ENCODE peak calls at places on chromosomes 13 and 19, in eight cellular contexts. T is fibroblast of lung, L is iPS DF 6.9, G is mammary epithelial cell, E is esophagus squamous epithelium, B is tibial artery, V is Peyer's patch, D is cardiac muscle cell. R is an unnamed sample. For H3K36me3 and H3K9me3, the result is how much of the 10 kb centered on the place peaks cover.

GRCh38 chr13:114282143-114282685 is 813 bp downstream of the UPF3A start:
- DNase-seq in L (no peak), D (peak), G (peak), T (no peak), E (no peak), B (peak), V (peak), R (peak)

GRCh38 chr19:38512277-38512676 is 78.8 kb downstream of the RYR1 start:
- DNase-seq in L (no peak), G (no peak), E (no peak), D (no peak), V (no peak), B (no peak), T (no peak), R (no peak)

GRCh38 chr19:8529369-8530006 is 15.5 kb upstream of the ZNF414 start:
- DNase-seq in T (no peak), D (no peak), L (no peak), E (no peak), V (no peak), G (no peak), B (no peak), R (no peak)

GRCh38 chr13:99895999-99896695 is 75.4 kb downstream of the ZIC5 start:
- DNase-seq in D (no peak), L (no peak), T (no peak), G (no peak), B (no peak), E (no peak), V (no peak), R (no peak)

GRCh38 chr13:69306766-69307165 is 800.9 kb upstream of the ATXN8OS start:
- DNase-seq in L (no peak), G (no peak), E (no peak), B (no peak), T (no peak), D (no peak), V (no peak), R (no peak)

GRCh38 chr13:24215732-24216131 is 55.2 kb downstream of the SPATA13 start:
- DNase-seq in V (no peak), B (peak), D (no peak), T (peak), E (no peak), G (no peak), L (no peak), R (peak)

GRCh38 chr19:10137751-10138682 is 18.3 kb upstream of the EIF3G start:
- DNase-seq in V (no peak), L (no peak), D (no peak), T (no peak), E (no peak), B (no peak), G (no peak), R (no peak)

GRCh38 chr13:48564046-48564445 is 31.2 kb upstream of the RCBTB2 start:
- DNase-seq in T (no peak), B (no peak), E (no peak), G (no peak), D (no peak), L (no peak), V (no peak), R (no peak)

GRCh38 chr13:86087241-86087640 is 288.0 kb upstream of the SLITRK6 start:
- DNase-seq in E (no peak), B (no peak), D (no peak), T (peak), G (peak), V (no peak), L (no peak), R (no peak)

GRCh38 chr13:98773053-98773452 is 20.6 kb upstream of the SLC15A1 start:
- DNase-seq in T (no peak), L (no peak), D (no peak), E (no peak), G (no peak), B (no peak), V (no peak), R (no peak)

GRCh38 chr13:103288114-103288513 is 221.9 kb upstream of the SLC10A2 start:
- DNase-seq in B (no peak), L (no peak), D (peak), G (no peak), V (no peak), E (no peak), T (no peak), R (no peak)

GRCh38 chr13:112839347-112840105 is 129.5 kb upstream of the MCF2L start:
- DNase-seq in T (peak), E (no peak), D (no peak), G (no peak), V (no peak), L (no peak), B (no peak), R (no peak)

GRCh38 chr19:46828484-46828883 is 22.2 kb downstream of the AP2S1 start:
- DNase-seq in B (no peak), E (no peak), L (no peak), V (no peak), T (peak), D (no peak), G (no peak), R (no peak)

GRCh38 chr13:67052550-67053237 is 177.4 kb downstream of the PCDH9 start:
- DNase-seq in E (no peak), B (no peak), L (no peak), G (no peak), T (no peak), D (peak), V (no peak), R (no peak)

GRCh38 chr19:36222503-36222902 is 7.6 kb downstream of the ZNF146 start:
- DNase-seq in B (no peak), G (no peak), D (no peak), V (no peak), E (no peak), T (no peak), L (no peak), R (no peak)

GRCh38 chr19:46860846-46861690 is at the start of gene ARHGAP35:
- DNase-seq in E (no peak), G (no peak), B (peak), D (no peak), T (no peak), L (no peak), V (peak), R (peak)

GRCh38 chr13:52027832-52028231 is 3.3 kb downstream of the UTP14C start:
- DNase-seq in B (no peak), L (no peak), V (no peak), E (no peak), G (no peak), T (no peak), D (no peak), R (no peak)

GRCh38 chr13:52024481-52024880 is at the start of gene UTP14C:
- DNase-seq in V (no peak), B (no peak), E (no peak), T (no peak), D (no peak), G (peak), L (no peak), R (no peak)

GRCh38 chr13:52022355-52022754 is 2.1 kb upstream of the UTP14C start:
- DNase-seq in E (no peak), L (no peak), T (no peak), B (no peak), V (no peak), G (no peak), D (no peak), R (no peak)

GRCh38 chr13:52026246-52026626 is 1.7 kb downstream of the UTP14C start:
- DNase-seq in G (no peak), B (no peak), L (peak), V (no peak), D (no peak), T (peak), E (no peak), R (no peak)

GRCh38 chr13:52025475-52026245 is 1.2 kb downstream of the UTP14C start:
- DNase-seq in V (no peak), G (no peak), L (no peak), D (no peak), E (no peak), B (no peak), T (no peak), R (no peak)
- H3K36me3 ChIP-seq in V (half or more), G (under half), L (under half), D (under half), E (half or more), B (half or more), T (under half), R (under half)

GRCh38 chr13:45205124-45205523 is 4.3 kb upstream of the KCTD4 start:
- DNase-seq in T (no peak), V (no peak), G (no peak), L (no peak), D (no peak), E (no peak), B (no peak), R (no peak)

GRCh38 chr13:45206340-45206739 is 5.5 kb upstream of the KCTD4 start:
- DNase-seq in G (peak), B (no peak), V (no peak), L (no peak), T (peak), E (no peak), D (no peak), R (no peak)

GRCh38 chr13:45209229-45209628 is 8.4 kb upstream of the KCTD4 start:
- DNase-seq in B (no peak), T (no peak), G (peak), V (no peak), L (no peak), D (no peak), E (no peak), R (no peak)

GRCh38 chr13:45207319-45207718 is 6.5 kb upstream of the KCTD4 start:
- DNase-seq in L (no peak), D (no peak), T (peak), B (no peak), V (no peak), E (no peak), G (no peak), R (no peak)

DNA sequence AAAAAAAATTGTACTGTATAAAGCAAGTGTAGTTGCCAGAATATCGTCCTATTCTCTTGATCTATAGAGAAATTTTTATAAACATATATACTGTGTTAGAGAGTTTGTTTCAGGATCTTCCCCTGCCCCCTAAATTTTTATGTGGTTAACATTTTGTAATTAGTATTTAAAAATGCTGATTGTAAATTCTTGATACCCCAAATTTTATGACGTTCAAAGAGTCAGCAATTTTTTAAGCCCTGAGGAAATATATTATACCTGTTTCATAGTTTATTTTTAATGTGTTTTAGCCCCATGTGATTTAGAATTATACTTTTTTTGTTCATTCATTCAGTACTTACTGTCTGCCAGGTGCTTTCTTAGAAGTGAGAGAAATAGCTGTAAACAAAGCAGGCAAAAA is 7.3 kb upstream of the KCTD4 start:
- DNase-seq in G (no peak), B (no peak), L (no peak), E (no peak), T (no peak), D (no peak), V (no peak), R (no peak)
- H3K4me3 ChIP-seq in G (peak), B (no peak), L (no peak), E (no peak), T (no peak), D (no peak), V (no peak), R (no peak)

GRCh38 chr19:23905771-23906170 is 8.9 kb upstream of the ZNF726 start:
- DNase-seq in B (no peak), L (no peak), T (no peak), E (no peak), D (no peak), G (no peak), V (no peak), R (no peak)

GRCh38 chr19:23904406-23904805 is 10.3 kb upstream of the ZNF726 start:
- DNase-seq in L (no peak), G (no peak), T (no peak), D (no peak), B (no peak), E (no peak), V (no peak), R (no peak)

GRCh38 chr19:23906835-23907234 is 7.9 kb upstream of the ZNF726 start:
- DNase-seq in G (no peak), T (no peak), V (no peak), L (no peak), E (no peak), B (no peak), D (no peak), R (no peak)

GRCh38 chr19:23909222-23909621 is 5.5 kb upstream of the ZNF726 start:
- DNase-seq in G (no peak), V (no peak), L (no peak), B (no peak), D (no peak), T (no peak), E (no peak), R (no peak)

GRCh38 chr19:23908165-23908564 is 6.5 kb upstream of the ZNF726 start:
- DNase-seq in V (no peak), B (no peak), L (no peak), D (no peak), G (no peak), E (no peak), T (no peak), R (no peak)
- H3K9me3 ChIP-seq in V (under half), B (under half), L (under half), D (under half), G (under half), E (under half), T (under half), R (under half)

GRCh38 chr19:49926520-49926919 is 2.5 kb upstream of the ATF5 start:
- DNase-seq in B (no peak), L (no peak), V (no peak), D (no peak), T (no peak), E (no peak), G (no peak), R (no peak)
- H3K36me3 ChIP-seq in B (under half), L (under half), V (under half), D (under half), T (under half), E (half or more), G (under half), R (half or more)

GRCh38 chr13:87684850-87685735 is 13.9 kb downstream of the SLITRK5 start:
- DNase-seq in G (no peak), E (no peak), T (peak), L (no peak), D (no peak), V (no peak), B (no peak), R (no peak)
- H3K4me3 ChIP-seq in G (no peak), E (no peak), T (no peak), L (no peak), D (no peak), V (no peak), B (no peak), R (no peak)

DNA sequence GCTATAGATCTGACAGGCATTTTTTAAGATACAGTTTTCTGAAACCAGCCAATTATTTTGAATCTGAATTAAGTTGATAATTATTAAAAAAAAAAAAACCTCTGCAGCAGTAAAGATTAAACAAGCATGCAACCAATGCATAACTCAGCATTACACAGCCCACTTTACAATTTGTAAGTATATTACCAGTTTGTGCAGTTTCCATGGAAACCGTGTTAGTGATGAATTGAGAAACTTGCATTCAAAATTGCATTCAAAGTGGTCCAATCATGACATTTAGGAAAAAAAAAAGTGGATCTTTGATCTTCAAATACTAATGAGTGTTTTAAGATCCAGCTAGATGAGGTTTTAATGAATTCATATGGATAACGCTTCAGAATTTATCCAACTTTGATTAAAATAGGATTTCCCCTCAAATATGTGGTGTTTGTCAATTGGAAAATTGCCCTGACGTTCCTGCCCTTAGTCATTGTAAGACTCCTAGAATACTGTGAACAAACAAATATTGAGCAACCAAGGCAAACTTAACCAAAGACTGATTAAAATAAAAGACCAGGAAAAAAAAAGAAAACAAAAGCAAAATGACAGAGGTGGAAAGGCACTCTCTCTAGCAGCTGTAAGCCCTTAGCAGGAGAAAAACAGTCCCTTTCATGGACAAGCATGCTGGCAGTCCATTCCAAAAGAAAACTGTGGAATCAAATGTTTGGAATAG is 314.9 kb upstream of the MAB21L1 start:
- DNase-seq in B (no peak), V (no peak), L (no peak), D (no peak), G (no peak), E (no peak), T (peak), R (no peak)
- H3K9me3 ChIP-seq in B (under half), V (under half), L (under half), D (under half), G (under half), E (under half), T (under half), R (under half)

GRCh38 chr19:49687150-49687549 is 2.2 kb upstream of the ADM5 start:
- DNase-seq in B (no peak), L (no peak), T (no peak), D (no peak), E (no peak), G (no peak), V (no peak), R (no peak)

GRCh38 chr19:49686503-49687088 is 2.8 kb upstream of the ADM5 start:
- DNase-seq in E (no peak), G (no peak), D (no peak), B (no peak), T (no peak), V (no peak), L (no peak), R (no peak)

GRCh38 chr19:49689133-49690072 is at the start of gene ADM5:
- DNase-seq in T (no peak), E (no peak), L (no peak), V (peak), D (peak), G (no peak), B (no peak), R (no peak)

GRCh38 chr19:49688531-49689132 is 762 bp upstream of the ADM5 start:
- DNase-seq in T (no peak), L (no peak), B (no peak), D (no peak), E (no peak), G (no peak), V (no peak), R (no peak)

DNA sequence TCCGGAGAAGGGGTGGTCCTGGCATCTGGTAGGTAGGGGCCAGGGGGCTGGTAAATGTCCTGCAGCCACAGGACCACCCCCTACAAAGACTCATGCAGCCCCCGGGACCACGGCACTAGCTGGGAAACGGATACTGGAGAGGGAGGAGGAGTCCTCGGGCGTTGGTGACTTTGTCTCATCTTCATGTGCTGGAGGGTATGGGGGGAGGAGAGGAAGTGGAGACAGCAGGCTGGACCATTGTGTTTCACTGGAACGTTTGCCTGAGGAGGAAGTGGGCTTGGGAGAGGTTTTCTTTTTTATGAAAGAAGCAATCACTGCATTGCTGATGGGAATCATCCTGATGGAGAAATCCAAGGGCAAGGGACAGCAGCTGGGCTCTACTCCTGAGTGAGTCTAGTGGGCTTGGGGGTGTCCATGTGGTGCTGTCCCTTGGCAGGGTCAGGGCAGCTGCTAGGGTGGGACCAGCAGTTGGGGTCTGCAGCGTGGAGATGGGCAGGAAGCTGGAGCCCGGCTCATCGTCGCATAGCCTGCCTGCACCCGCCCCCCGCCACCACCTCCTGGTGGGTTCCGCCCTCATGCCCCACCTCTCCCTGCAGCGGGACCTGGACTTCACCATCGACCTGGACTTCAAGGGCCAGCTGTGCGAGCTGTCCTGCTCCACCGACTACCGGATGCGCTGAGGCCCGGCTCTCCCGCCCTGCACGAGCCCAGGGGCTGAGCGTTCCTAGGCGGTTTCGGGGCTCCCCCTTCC is 1.7 kb upstream of the ADM5 start:
- DNase-seq in E (no peak), B (no peak), D (no peak), T (no peak), L (no peak), G (no peak), V (no peak), R (no peak)
- H3K36me3 ChIP-seq in E (half or more), B (half or more), D (under half), T (under half), L (under half), G (under half), V (half or more), R (under half)

GRCh38 chr13:30429235-30429634 is 6.9 kb downstream of the UBE2L5 start:
- DNase-seq in G (no peak), L (no peak), T (no peak), V (no peak), E (no peak), B (no peak), D (no peak), R (no peak)
- H3K4me3 ChIP-seq in G (no peak), L (no peak), T (no peak), V (no peak), E (no peak), B (no peak), D (no peak), R (no peak)

GRCh38 chr19:21922276-21922675 is 86.3 kb upstream of the ZNF43 start:
- DNase-seq in E (no peak), D (no peak), G (no peak), T (no peak), B (no peak), L (no peak), V (no peak), R (no peak)

GRCh38 chr19:21921691-21922180 is 85.8 kb upstream of the ZNF43 start:
- DNase-seq in D (no peak), E (no peak), T (no peak), V (no peak), G (no peak), L (no peak), B (no peak), R (no peak)
- H3K9me3 ChIP-seq in D (under half), E (under half), T (under half), V (under half), G (under half), L (under half), B (under half), R (under half)

GRCh38 chr19:5079410-5079774 is 110.5 kb downstream of the KDM4B start:
- DNase-seq in G (no peak), E (no peak), B (no peak), T (no peak), L (no peak), V (no peak), D (no peak), R (no peak)

GRCh38 chr19:5081441-5082161 is 112.7 kb downstream of the KDM4B start:
- DNase-seq in L (no peak), V (no peak), E (no peak), B (no peak), G (no peak), T (no peak), D (no peak), R (no peak)

GRCh38 chr19:5078666-5079409 is 109.9 kb downstream of the KDM4B start:
- DNase-seq in L (no peak), E (no peak), V (no peak), T (no peak), D (no peak), B (no peak), G (no peak), R (no peak)

GRCh38 chr19:5080030-5080644 is 111.2 kb downstream of the KDM4B start:
- DNase-seq in V (no peak), E (no peak), D (no peak), G (no peak), B (no peak), T (no peak), L (no peak), R (no peak)

GRCh38 chr19:5080809-5081208 is 111.9 kb downstream of the KDM4B start:
- DNase-seq in T (no peak), D (no peak), E (no peak), V (no peak), L (no peak), B (no peak), G (no peak), R (no peak)
- H3K36me3 ChIP-seq in T (under half), D (under half), E (half or more), V (half or more), L (under half), B (half or more), G (under half), R (under half)

R was measured in MG63.